ENCODE peak calls at places on chromosome 7, in four cellular contexts. One of them, this sample, is unnamed.

GRCh38 chr7:127591591-127591990 is 1.9 kb upstream of the FSCN3 start:
- DNase-seq in WTC11: no peak
- DNase-seq in lower lobe of right lung: no peak
- DNase-seq in cardiac fibroblast: no peak
- DNase-seq in this sample: no peak

GRCh38 chr7:139860090-139860773 is 31.2 kb downstream of the TBXAS1 start:
- DNase-seq in WTC11: no peak
- DNase-seq in lower lobe of right lung: peak; percentile 84
- DNase-seq in cardiac fibroblast: no peak
- DNase-seq in this sample: peak; percentile 55

GRCh38 chr7:42673951-42674350 is 237.9 kb downstream of the C7orf25 start:
- DNase-seq in WTC11: no peak
- DNase-seq in lower lobe of right lung: no peak
- DNase-seq in cardiac fibroblast: no peak
- DNase-seq in this sample: no peak

GRCh38 chr7:2750054-2750453 is 62.1 kb downstream of the AMZ1 start:
- DNase-seq in WTC11: no peak
- DNase-seq in lower lobe of right lung: no peak
- DNase-seq in cardiac fibroblast: no peak
- DNase-seq in this sample: no peak

GRCh38 chr7:116952640-116953371 is 495 bp upstream of the ST7 start:
- DNase-seq in WTC11: peak; percentile 38
- DNase-seq in lower lobe of right lung: peak; percentile 91
- DNase-seq in cardiac fibroblast: peak; percentile 56
- DNase-seq in this sample: peak; percentile 70

GRCh38 chr7:7857143-7857583 is 111.4 kb upstream of the GLCCI1 start:
- DNase-seq in WTC11: no peak
- DNase-seq in lower lobe of right lung: no peak
- DNase-seq in cardiac fibroblast: no peak
- DNase-seq in this sample: no peak

GRCh38 chr7:44175730-44176129 is 13.5 kb downstream of the GCK start:
- DNase-seq in WTC11: no peak
- DNase-seq in lower lobe of right lung: no peak
- DNase-seq in cardiac fibroblast: no peak
- DNase-seq in this sample: peak; percentile 26

GRCh38 chr7:39507866-39508551 is 58.2 kb upstream of the YAE1 start:
- DNase-seq in WTC11: no peak
- DNase-seq in lower lobe of right lung: peak; percentile 70
- DNase-seq in cardiac fibroblast: no peak
- DNase-seq in this sample: no peak

GRCh38 chr7:105805619-105806018 is 70.8 kb downstream of the ATXN7L1 start:
- DNase-seq in WTC11: peak; percentile 59
- DNase-seq in lower lobe of right lung: no peak
- DNase-seq in cardiac fibroblast: no peak
- DNase-seq in this sample: no peak

GRCh38 chr7:88214456-88214855 is 5.4 kb downstream of the SRI start:
- DNase-seq in WTC11: no peak
- DNase-seq in lower lobe of right lung: no peak
- DNase-seq in cardiac fibroblast: no peak
- DNase-seq in this sample: no peak

GRCh38 chr7:55515569-55516279 is 56.6 kb downstream of the VOPP1 start:
- DNase-seq in WTC11: no peak
- DNase-seq in lower lobe of right lung: no peak
- DNase-seq in cardiac fibroblast: peak; percentile 27
- DNase-seq in this sample: no peak

GRCh38 chr7:39413866-39414668 is 152.1 kb upstream of the YAE1 start:
- DNase-seq in WTC11: peak; percentile 82
- DNase-seq in lower lobe of right lung: peak; percentile 61
- DNase-seq in cardiac fibroblast: peak; percentile 43
- DNase-seq in this sample: no peak

GRCh38 chr7:96157856-96158255 is 164.0 kb downstream of the SLC25A13 start:
- DNase-seq in WTC11: no peak
- DNase-seq in lower lobe of right lung: no peak
- DNase-seq in cardiac fibroblast: no peak
- DNase-seq in this sample: no peak

GRCh38 chr7:2687881-2688318 is at the start of gene AMZ1:
- DNase-seq in WTC11: no peak
- DNase-seq in lower lobe of right lung: no peak
- DNase-seq in cardiac fibroblast: no peak
- DNase-seq in this sample: no peak

GRCh38 chr7:47282790-47283496 is 299.0 kb downstream of the TNS3 start:
- DNase-seq in WTC11: no peak
- DNase-seq in lower lobe of right lung: no peak
- DNase-seq in cardiac fibroblast: no peak
- DNase-seq in this sample: no peak

GRCh38 chr7:109751241-109751640 is 1181.6 kb downstream of the DNAJB9 start:
- DNase-seq in WTC11: no peak
- DNase-seq in lower lobe of right lung: no peak
- DNase-seq in cardiac fibroblast: no peak
- DNase-seq in this sample: no peak

GRCh38 chr7:76187246-76187645 is 14.4 kb upstream of the SRRM3 start:
- DNase-seq in WTC11: no peak
- DNase-seq in lower lobe of right lung: no peak
- DNase-seq in cardiac fibroblast: no peak
- DNase-seq in this sample: no peak

GRCh38 chr7:2202901-2203550 is 29.7 kb downstream of the MAD1L1 start:
- DNase-seq in WTC11: peak; percentile 7
- DNase-seq in lower lobe of right lung: no peak
- DNase-seq in cardiac fibroblast: no peak
- DNase-seq in this sample: no peak

GRCh38 chr7:153934629-153935028 is 117.6 kb upstream of the DPP6 start:
- DNase-seq in WTC11: no peak
- DNase-seq in lower lobe of right lung: no peak
- DNase-seq in cardiac fibroblast: no peak
- DNase-seq in this sample: no peak

GRCh38 chr7:29877196-29877595 is 70.9 kb downstream of the WIPF3 start:
- DNase-seq in WTC11: no peak
- DNase-seq in lower lobe of right lung: no peak
- DNase-seq in cardiac fibroblast: peak; percentile 33
- DNase-seq in this sample: no peak

GRCh38 chr7:28364082-28364481 is 48.2 kb upstream of the CREB5 start:
- DNase-seq in WTC11: no peak
- DNase-seq in lower lobe of right lung: no peak
- DNase-seq in cardiac fibroblast: no peak
- DNase-seq in this sample: no peak

GRCh38 chr7:7956531-7957221 is 11.9 kb upstream of the GLCCI1 start:
- DNase-seq in WTC11: no peak
- DNase-seq in lower lobe of right lung: peak; percentile 49
- DNase-seq in cardiac fibroblast: no peak
- DNase-seq in this sample: no peak

GRCh38 chr7:77226357-77226839 is 26.8 kb upstream of the FGL2 start:
- DNase-seq in WTC11: no peak
- DNase-seq in lower lobe of right lung: no peak
- DNase-seq in cardiac fibroblast: peak; percentile 37
- DNase-seq in this sample: no peak

GRCh38 chr7:80636709-80637108 is 1.7 kb upstream of the CD36 start:
- DNase-seq in WTC11: no peak
- DNase-seq in lower lobe of right lung: no peak
- DNase-seq in cardiac fibroblast: no peak
- DNase-seq in this sample: no peak

GRCh38 chr7:152522551-152522950 is 86.7 kb upstream of the KMT2C start:
- DNase-seq in WTC11: no peak
- DNase-seq in lower lobe of right lung: no peak
- DNase-seq in cardiac fibroblast: peak; percentile 71
- DNase-seq in this sample: no peak

GRCh38 chr7:1647961-1648631 is 22.0 kb upstream of the ELFN1 start:
- DNase-seq in WTC11: no peak
- DNase-seq in lower lobe of right lung: peak; percentile 41
- DNase-seq in cardiac fibroblast: peak; percentile 20
- DNase-seq in this sample: no peak

DNA sequence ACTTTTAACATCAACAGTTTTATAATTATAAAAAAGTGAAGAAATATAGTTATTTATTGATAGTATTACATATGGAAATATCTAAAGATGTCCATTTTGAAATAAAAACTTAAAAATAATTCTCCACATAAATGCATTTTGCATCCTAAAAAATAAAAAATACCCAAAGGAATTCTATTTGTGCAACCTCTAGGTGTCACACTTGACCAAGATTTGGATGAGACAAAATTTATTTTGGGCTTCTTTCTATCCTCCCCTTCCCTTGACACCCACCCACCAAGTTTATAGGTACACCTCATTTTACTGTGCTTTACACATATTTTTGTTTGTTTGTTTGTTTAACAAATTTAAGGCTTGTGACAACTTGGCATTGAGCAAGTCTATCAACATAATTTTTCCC is 3.3 kb upstream of the THSD7A start:
- DNase-seq in WTC11: no peak
- DNase-seq in lower lobe of right lung: no peak
- DNase-seq in cardiac fibroblast: peak; percentile 23
- DNase-seq in this sample: no peak
- TF ChIP-seq CTCF in WTC11: no peak
- TF ChIP-seq CTCF in lower lobe of right lung: peak; percentile 25
- TF ChIP-seq CTCF in cardiac fibroblast: peak; percentile 3
- TF ChIP-seq CTCF in this sample: peak; percentile 53

GRCh38 chr7:73569042-73569608 is 9.3 kb downstream of the TBL2 start:
- DNase-seq in WTC11: no peak
- DNase-seq in lower lobe of right lung: no peak
- DNase-seq in cardiac fibroblast: no peak
- DNase-seq in this sample: no peak
- TF ChIP-seq CTCF in WTC11: no peak
- TF ChIP-seq CTCF in lower lobe of right lung: no peak
- TF ChIP-seq CTCF in cardiac fibroblast: no peak
- TF ChIP-seq CTCF in this sample: no peak

GRCh38 chr7:104804696-104805095 is 209.3 kb upstream of the KMT2E start:
- DNase-seq in WTC11: no peak
- DNase-seq in lower lobe of right lung: no peak
- DNase-seq in cardiac fibroblast: no peak
- DNase-seq in this sample: no peak
- TF ChIP-seq CTCF in WTC11: no peak
- TF ChIP-seq CTCF in lower lobe of right lung: no peak
- TF ChIP-seq CTCF in cardiac fibroblast: no peak
- TF ChIP-seq CTCF in this sample: no peak

DNA sequence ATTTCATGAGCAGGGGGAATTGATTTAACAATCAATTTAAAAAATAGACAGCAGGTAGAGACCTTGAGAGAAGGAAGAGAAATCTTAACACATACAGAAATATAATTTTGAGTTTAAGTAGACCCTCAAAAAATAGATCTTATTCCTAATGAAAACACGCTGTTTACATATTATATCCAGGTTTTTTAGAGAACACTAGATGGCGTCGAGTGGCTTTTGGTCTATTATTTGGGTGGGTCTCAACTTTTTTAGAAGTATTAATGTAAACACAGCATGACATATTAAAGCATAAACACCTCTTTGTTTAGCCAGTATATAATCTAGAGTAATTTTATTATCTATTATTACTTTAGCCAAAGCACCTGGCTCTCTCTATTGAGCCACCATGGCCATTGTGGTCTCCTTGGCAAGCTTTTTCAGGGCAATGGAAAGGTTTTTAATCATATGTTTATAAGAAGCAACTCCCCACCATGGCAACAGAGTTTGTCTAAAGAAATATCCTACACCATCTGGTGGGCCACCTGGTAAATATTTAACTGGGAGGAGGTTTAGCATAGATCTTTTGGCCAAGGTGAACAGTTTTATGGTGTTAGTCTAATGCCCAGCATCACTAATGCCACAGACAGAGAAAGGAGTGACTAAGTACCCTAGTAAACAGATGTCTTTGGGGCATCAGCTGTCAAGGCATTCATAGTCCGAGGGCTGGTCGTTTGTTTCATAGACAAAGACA is 59.7 kb upstream of the PRSS1 start:
- DNase-seq in WTC11: no peak
- DNase-seq in lower lobe of right lung: no peak
- DNase-seq in cardiac fibroblast: peak; percentile 9
- DNase-seq in this sample: no peak
- TF ChIP-seq CTCF in WTC11: no peak
- TF ChIP-seq CTCF in lower lobe of right lung: no peak
- TF ChIP-seq CTCF in cardiac fibroblast: peak; percentile 15
- TF ChIP-seq CTCF in this sample: no peak

This sample was measured in right lobe of liver.